ENCODE peak calls at places on chromosomes 11 and 22, in ten cellular contexts. B is NCI-H1092 treated with DMSO at 0.1 percent for 48 hours; T is activated CD4-positive, alpha-beta T cell treated with anti-CD3 and anti-CD28 coated beads, Interleukin-2, amount 50 U/mL, for 1 hour; R is erythroblast; U is PC-3; Y is LoVo; I is sigmoid colon; C is NCI-H187; F is NCI-H1436 treated with DMSO at 0.1 percent for 48 hours; K is heart right ventricle. A is an unnamed sample.
A peak's percentile ranks its signal among the peaks of the same experiment; 100 is the strongest.

GRCh38 chr11:74278721-74279148 is 32.7 kb downstream of the P4HA3 start:
- DNase-seq in B (no peak), T (no peak), R (no peak), U (peak; percentile 93), Y (peak; percentile 19), I (peak; percentile 94), C (no peak), F (no peak), K (peak; percentile 27), A (no peak)

GRCh38 chr11:96015911-96016565 is 92.1 kb upstream of the MTMR2 start:
- DNase-seq in B (no peak), T (peak; percentile 15), R (no peak), U (no peak), Y (no peak), I (no peak), C (no peak), F (no peak), K (no peak), A (no peak)

GRCh38 chr22:20580611-20581502 is 73.4 kb downstream of the MED15 start:
- DNase-seq in B (no peak), T (no peak), R (no peak), U (no peak), Y (no peak), I (no peak), C (no peak), F (no peak), K (no peak), A (no peak)

GRCh38 chr22:28498044-28498443 is 181.6 kb downstream of the TTC28 start:
- DNase-seq in B (no peak), T (no peak), R (no peak), U (no peak), Y (no peak), I (no peak), C (no peak), F (no peak), K (no peak), A (no peak)

GRCh38 chr11:126511475-126512115 is 156.1 kb downstream of the ST3GAL4 start:
- DNase-seq in B (no peak), T (no peak), R (no peak), U (no peak), Y (no peak), I (peak; percentile 47), C (no peak), F (no peak), K (no peak), A (no peak)

GRCh38 chr11:63845305-63845704 is 6.4 kb downstream of the MARK2 start:
- DNase-seq in B (no peak), T (no peak), R (no peak), U (peak; percentile 77), Y (no peak), I (no peak), C (no peak), F (no peak), K (no peak), A (no peak)

GRCh38 chr22:23801886-23802377 is 15.2 kb downstream of the SMARCB1 start:
- DNase-seq in B (no peak), T (no peak), R (no peak), U (no peak), Y (no peak), I (no peak), C (no peak), F (no peak), K (no peak), A (no peak)

GRCh38 chr11:67347964-67348749 is 5.2 kb downstream of the POLD4 start:
- DNase-seq in B (no peak), T (no peak), R (peak; percentile 40), U (no peak), Y (no peak), I (no peak), C (no peak), F (no peak), K (no peak), A (no peak)

GRCh38 chr22:36743011-36743410 is 32.9 kb downstream of the IFT27 start:
- DNase-seq in B (no peak), T (no peak), R (no peak), U (no peak), Y (no peak), I (peak; percentile 38), C (no peak), F (no peak), K (no peak), A (no peak)

GRCh38 chr11:68698993-68699392 is 14.6 kb downstream of the GAL start:
- DNase-seq in B (no peak), T (no peak), R (no peak), U (no peak), Y (no peak), I (no peak), C (no peak), F (no peak), K (no peak), A (no peak)

GRCh38 chr11:45543808-45544422 is 121.5 kb downstream of the CHST1 start:
- DNase-seq in B (no peak), T (no peak), R (peak; percentile 25), U (peak; percentile 4), Y (no peak), I (no peak), C (no peak), F (no peak), K (no peak), A (no peak)

GRCh38 chr11:93984205-93984586 is 37.0 kb upstream of the HEPHL1 start:
- DNase-seq in B (no peak), T (no peak), R (no peak), U (peak; percentile 38), Y (no peak), I (no peak), C (no peak), F (no peak), K (no peak), A (no peak)

GRCh38 chr11:44248109-44248508 is 61.8 kb downstream of the ALX4 start:
- DNase-seq in B (no peak), T (no peak), R (no peak), U (no peak), Y (no peak), I (no peak), C (no peak), F (no peak), K (no peak), A (no peak)

GRCh38 chr11:46724088-46724487 is 5.1 kb downstream of the F2 start:
- DNase-seq in B (peak; percentile 7), T (no peak), R (no peak), U (no peak), Y (no peak), I (no peak), C (peak; percentile 9), F (no peak), K (no peak), A (no peak)

GRCh38 chr22:47043835-47044721 is 281.6 kb downstream of the TBC1D22A start:
- DNase-seq in B (no peak), T (peak; percentile 8), R (no peak), U (no peak), Y (no peak), I (peak; percentile 61), C (no peak), F (peak; percentile 78), K (no peak), A (no peak)

GRCh38 chr11:26286472-26287066 is 45.4 kb upstream of the ANO3 start:
- DNase-seq in B (no peak), T (no peak), R (no peak), U (peak; percentile 20), Y (no peak), I (no peak), C (no peak), F (no peak), K (no peak), A (no peak)

GRCh38 chr11:122917311-122917710 is 34.8 kb downstream of the JHY start:
- DNase-seq in B (no peak), T (no peak), R (no peak), U (peak; percentile 91), Y (peak; percentile 17), I (peak; percentile 80), C (no peak), F (no peak), K (no peak), A (no peak)

GRCh38 chr11:61111786-61112517 is 9.7 kb downstream of the CD5 start:
- DNase-seq in B (no peak), T (peak; percentile 42), R (no peak), U (no peak), Y (no peak), I (peak; percentile 58), C (no peak), F (no peak), K (no peak), A (peak; percentile 43)

GRCh38 chr11:45455536-45455935 is 169.4 kb upstream of the SYT13 start:
- DNase-seq in B (no peak), T (no peak), R (no peak), U (no peak), Y (no peak), I (no peak), C (no peak), F (no peak), K (no peak), A (no peak)

GRCh38 chr11:134361241-134361640 is 29.5 kb downstream of the GLB1L2 start:
- DNase-seq in B (no peak), T (no peak), R (no peak), U (no peak), Y (no peak), I (peak; percentile 53), C (no peak), F (no peak), K (no peak), A (no peak)

GRCh38 chr11:45615182-45615792 is 50.1 kb downstream of the CHST1 start:
- DNase-seq in B (no peak), T (no peak), R (no peak), U (no peak), Y (no peak), I (no peak), C (no peak), F (no peak), K (no peak), A (no peak)

GRCh38 chr11:73218106-73218829 is at the start of gene P2RY2:
- DNase-seq in B (no peak), T (peak; percentile 7), R (peak; percentile 73), U (peak; percentile 81), Y (peak; percentile 70), I (peak; percentile 73), C (no peak), F (no peak), K (peak; percentile 82), A (no peak)

GRCh38 chr11:104443387-104443786 is 279.4 kb upstream of the PDGFD start:
- DNase-seq in B (no peak), T (no peak), R (no peak), U (peak; percentile 52), Y (no peak), I (no peak), C (no peak), F (no peak), K (no peak), A (no peak)

GRCh38 chr22:38325575-38325974 is 8.3 kb upstream of the CSNK1E start:
- DNase-seq in B (no peak), T (no peak), R (no peak), U (no peak), Y (no peak), I (no peak), C (no peak), F (no peak), K (no peak), A (no peak)

GRCh38 chr11:72048718-72049460 is 31.5 kb downstream of the NUMA1 start:
- DNase-seq in B (peak; percentile 35), T (no peak), R (no peak), U (no peak), Y (no peak), I (no peak), C (no peak), F (no peak), K (peak; percentile 32), A (no peak)

GRCh38 chr11:60864856-60865513 is 2.4 kb upstream of the ZP1 start:
- DNase-seq in B (no peak), T (no peak), R (no peak), U (no peak), Y (no peak), I (peak; percentile 13), C (no peak), F (no peak), K (no peak), A (no peak)

GRCh38 chr11:108647387-108647700 is 17.5 kb upstream of the DDX10 start:
- DNase-seq in B (no peak), T (no peak), R (no peak), U (no peak), Y (no peak), I (no peak), C (no peak), F (no peak), K (no peak), A (no peak)

GRCh38 chr11:64650923-64651523 is 60.0 kb downstream of the SLC22A12 start:
- DNase-seq in B (peak; percentile 13), T (no peak), R (no peak), U (peak; percentile 40), Y (no peak), I (no peak), C (no peak), F (no peak), K (no peak), A (no peak)

A was measured in activated T-helper 1 cell treated with Interleukin-2 at 50 U/mL for 16 hours.